ENCODE peak calls at places on chromosomes 5 and 9, in four cellular contexts. C is HepG2, J is K562, Y is GM12878. L is an unnamed sample.

GRCh38 chr9:114091711-114092110 is 7.4 kb downstream of the KIF12 start:
- DNase-seq in C (no peak), J (no peak), Y (no peak), L (no peak)

GRCh38 chr5:88678780-88679491 is 204.0 kb downstream of the MEF2C start:
- DNase-seq in C (no peak), J (no peak), Y (no peak), L (no peak)

GRCh38 chr9:35406183-35406959 is 83.5 kb upstream of the RUSC2 start:
- DNase-seq in C (no peak), J (peak; percentile 66), Y (no peak), L (no peak)

GRCh38 chr9:13993482-13994267 is 320.3 kb downstream of the NFIB start:
- DNase-seq in C (no peak), J (no peak), Y (no peak), L (no peak)

GRCh38 chr5:168974081-168974480 is 326.9 kb downstream of the SLIT3 start:
- DNase-seq in C (no peak), J (no peak), Y (no peak), L (peak; percentile 41)

GRCh38 chr9:110457245-110457644 is 119.6 kb upstream of the TXNDC8 start:
- DNase-seq in C (no peak), J (no peak), Y (no peak), L (no peak)

GRCh38 chr5:5587474-5587873 is 165.0 kb downstream of the ICE1 start:
- DNase-seq in C (no peak), J (no peak), Y (no peak), L (no peak)

GRCh38 chr9:83775932-83776331 is 41.6 kb downstream of the GKAP1 start:
- DNase-seq in C (no peak), J (no peak), Y (no peak), L (no peak)

GRCh38 chr5:149836451-149837139 is 106.5 kb downstream of the PPARGC1B start:
- DNase-seq in C (no peak), J (no peak), Y (no peak), L (no peak)

GRCh38 chr5:119453045-119453383 is 717 bp downstream of the HSD17B4 start:
- DNase-seq in C (no peak), J (peak; percentile 9), Y (no peak), L (peak; percentile 14)

GRCh38 chr9:136145580-136145979 is 26.9 kb upstream of the TMEM250 start:
- DNase-seq in C (no peak), J (no peak), Y (no peak), L (no peak)

GRCh38 chr5:177288191-177288590 is 15.3 kb downstream of the RAB24 start:
- DNase-seq in C (no peak), J (no peak), Y (no peak), L (no peak)

GRCh38 chr9:126015446-126015845 is 268.3 kb downstream of the PBX3 start:
- DNase-seq in C (no peak), J (no peak), Y (no peak), L (no peak)

GRCh38 chr5:28473531-28474107 is 1435.2 kb upstream of the CDH9 start:
- DNase-seq in C (peak; percentile 23), J (no peak), Y (no peak), L (peak; percentile 34)

GRCh38 chr9:20238921-20239320 is 383.4 kb downstream of the MLLT3 start:
- DNase-seq in C (no peak), J (no peak), Y (no peak), L (no peak)

GRCh38 chr5:36209664-36210063 is 32.1 kb downstream of the NADK2 start:
- DNase-seq in C (no peak), J (no peak), Y (no peak), L (no peak)

GRCh38 chr9:134899818-134900325 is 17.8 kb downstream of the FCN1 start:
- DNase-seq in C (no peak), J (no peak), Y (no peak), L (no peak)

GRCh38 chr9:20513126-20513913 is 109.0 kb downstream of the MLLT3 start:
- DNase-seq in C (no peak), J (no peak), Y (no peak), L (peak; percentile 33)

GRCh38 chr5:17229308-17229707 is 11.9 kb downstream of the BASP1 start:
- DNase-seq in C (no peak), J (no peak), Y (no peak), L (no peak)

GRCh38 chr9:119736478-119737454 is 367.5 kb upstream of the BRINP1 start:
- DNase-seq in C (no peak), J (no peak), Y (peak; percentile 38), L (no peak)

GRCh38 chr5:124747770-124748686 is 1.6 kb upstream of the ZNF608 start:
- DNase-seq in C (no peak), J (no peak), Y (peak; percentile 67), L (peak; percentile 16)

GRCh38 chr5:37777472-37778135 is 62.2 kb downstream of the GDNF start:
- DNase-seq in C (no peak), J (no peak), Y (no peak), L (no peak)

GRCh38 chr5:115435065-115435775 is 109.4 kb downstream of the FEM1C start:
- DNase-seq in C (no peak), J (no peak), Y (no peak), L (no peak)

DNA sequence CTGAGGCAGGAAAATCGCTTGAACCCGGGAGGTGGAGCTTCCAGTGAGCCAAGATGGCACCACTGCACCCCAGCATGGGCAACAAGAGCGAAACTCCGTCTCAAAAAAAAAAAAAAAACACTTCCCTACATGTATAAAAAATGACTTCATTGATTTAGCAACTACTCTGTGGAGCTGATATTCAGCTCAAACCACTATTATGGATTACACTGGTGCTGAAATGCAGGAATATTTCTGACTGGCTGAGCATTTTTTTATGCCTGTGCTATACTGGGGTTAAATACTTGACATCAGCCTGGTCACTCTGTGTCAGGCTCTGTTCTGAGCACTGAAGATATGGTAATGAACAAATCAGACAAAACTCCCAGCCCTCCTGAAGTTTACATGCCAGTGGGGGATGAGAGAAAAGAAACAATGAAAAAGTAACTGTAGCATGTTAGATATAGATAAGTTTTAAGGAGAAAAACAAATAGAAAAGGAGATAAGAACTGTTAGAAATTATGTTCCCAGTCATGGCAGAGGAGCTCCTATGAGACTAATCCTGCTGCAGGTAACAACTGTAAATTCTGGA is 22.6 kb upstream of the TTC39B start:
- DNase-seq in C (peak; percentile 32), J (no peak), Y (no peak), L (no peak)
- TF ChIP-seq CHD4 in C (no peak), J (no peak), Y (no peak), L (no peak)

GRCh38 chr9:38390442-38390841 is 2.1 kb upstream of the ALDH1B1 start:
- DNase-seq in C (no peak), J (peak; percentile 28), Y (no peak), L (no peak)
- TF ChIP-seq CHD4 in C (no peak), J (no peak), Y (no peak), L (no peak)

GRCh38 chr9:115525438-115526058 is 407.6 kb upstream of the TNC start:
- DNase-seq in C (no peak), J (no peak), Y (no peak), L (no peak)

GRCh38 chr9:115520626-115521025 is 402.7 kb upstream of the TNC start:
- DNase-seq in C (no peak), J (no peak), Y (no peak), L (no peak)

GRCh38 chr9:115522928-115523327 is 405.0 kb upstream of the TNC start:
- DNase-seq in C (no peak), J (no peak), Y (no peak), L (no peak)

DNA sequence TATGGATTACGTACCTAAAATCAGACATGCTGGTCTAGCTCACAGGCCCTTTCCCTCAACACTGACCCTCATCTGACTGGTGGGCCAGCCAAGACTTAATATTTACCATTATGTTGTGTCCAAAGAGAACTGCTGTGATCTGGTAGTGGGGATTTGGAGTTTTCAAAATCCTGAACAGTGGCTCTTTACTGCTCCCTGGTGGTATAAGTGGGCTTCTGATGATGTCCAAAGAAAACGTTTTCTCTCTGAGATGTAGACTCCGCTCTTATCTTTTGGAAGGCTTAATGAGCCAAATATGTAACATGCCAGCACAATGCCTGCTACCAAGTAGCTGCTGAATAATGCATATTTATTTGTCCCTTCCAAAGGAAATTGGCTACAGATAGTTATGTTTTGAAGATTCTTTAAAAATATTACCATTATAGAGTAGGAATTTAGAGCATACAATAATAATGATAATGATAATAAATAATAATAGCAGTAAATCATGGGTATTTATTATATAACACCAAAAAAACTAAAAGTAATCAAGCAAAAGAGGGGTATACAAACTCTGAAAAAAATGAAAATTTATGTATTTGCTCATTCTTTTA is 406.6 kb upstream of the TNC start:
- DNase-seq in C (peak; percentile 32), J (peak; percentile 8), Y (no peak), L (peak; percentile 38)
- TF ChIP-seq CHD4 in C (no peak), J (no peak), Y (no peak), L (no peak)

GRCh38 chr9:132873403-132873802 is 4.7 kb downstream of the AK8 start:
- DNase-seq in C (no peak), J (no peak), Y (no peak), L (no peak)
- TF ChIP-seq CHD4 in C (no peak), J (no peak), Y (no peak), L (no peak)

L was measured in A549.